ENCODE peak calls at places on chromosomes 13 and 19, in four cellular contexts. One of them, this sample, is unnamed.

GRCh38 chr19:6465006-6465405 is 935 bp downstream of the CRB3 start:
- DNase-seq in GM12878: no peak
- DNase-seq in K562: no peak
- DNase-seq in HCT116: no peak
- DNase-seq in this sample: no peak

GRCh38 chr13:111385182-111385857 is 64.9 kb downstream of the TEX29 start:
- DNase-seq in K562: no peak
- DNase-seq in HCT116: no peak
- DNase-seq in GM12878: no peak
- DNase-seq in this sample: no peak

GRCh38 chr13:69619651-69620050 is 488.0 kb upstream of the ATXN8OS start:
- DNase-seq in GM12878: no peak
- DNase-seq in K562: no peak
- DNase-seq in HCT116: no peak
- DNase-seq in this sample: no peak

GRCh38 chr19:42293539-42293938 is 8.4 kb upstream of the PRR19 start:
- DNase-seq in K562: no peak
- DNase-seq in HCT116: no peak
- DNase-seq in GM12878: no peak
- DNase-seq in this sample: no peak

GRCh38 chr13:34035178-34035577 is 217.2 kb downstream of the RFC3 start:
- DNase-seq in HCT116: no peak
- DNase-seq in GM12878: no peak
- DNase-seq in K562: no peak
- DNase-seq in this sample: no peak

GRCh38 chr13:75481176-75482069 is 546 bp downstream of the TBC1D4 start:
- DNase-seq in GM12878: no peak
- DNase-seq in K562: peak; percentile 29
- DNase-seq in HCT116: no peak
- DNase-seq in this sample: no peak

GRCh38 chr13:46621133-46621532 is 68.2 kb downstream of the LRCH1 start:
- DNase-seq in K562: no peak
- DNase-seq in GM12878: no peak
- DNase-seq in HCT116: no peak
- DNase-seq in this sample: no peak

GRCh38 chr13:51286135-51287002 is 53.1 kb upstream of the SERPINE3 start:
- DNase-seq in GM12878: peak; percentile 7
- DNase-seq in HCT116: peak; percentile 36
- DNase-seq in K562: peak; percentile 66
- DNase-seq in this sample: peak; percentile 73

GRCh38 chr13:105665284-105665683 is 870.2 kb downstream of the EFNB2 start:
- DNase-seq in HCT116: no peak
- DNase-seq in K562: no peak
- DNase-seq in GM12878: no peak
- DNase-seq in this sample: no peak

GRCh38 chr19:10788146-10788545 is 47.9 kb downstream of the TMED1 start:
- DNase-seq in K562: no peak
- DNase-seq in GM12878: no peak
- DNase-seq in HCT116: no peak
- DNase-seq in this sample: no peak

GRCh38 chr13:83498486-83499190 is 383.6 kb downstream of the SLITRK1 start:
- DNase-seq in HCT116: no peak
- DNase-seq in GM12878: no peak
- DNase-seq in K562: no peak
- DNase-seq in this sample: no peak

GRCh38 chr19:41327076-41327475 is 17.1 kb downstream of the CCDC97 start:
- DNase-seq in K562: no peak
- DNase-seq in GM12878: no peak
- DNase-seq in HCT116: no peak
- DNase-seq in this sample: no peak

GRCh38 chr19:16957855-16958254 is 68.8 kb downstream of the CPAMD8 start:
- DNase-seq in HCT116: no peak
- DNase-seq in GM12878: no peak
- DNase-seq in K562: no peak
- DNase-seq in this sample: no peak

GRCh38 chr19:35052599-35053190 is 11.2 kb downstream of the HPN start:
- DNase-seq in GM12878: no peak
- DNase-seq in K562: no peak
- DNase-seq in HCT116: no peak
- DNase-seq in this sample: no peak

GRCh38 chr13:26600345-26600761 is 42.9 kb downstream of the WASF3 start:
- DNase-seq in HCT116: no peak
- DNase-seq in K562: no peak
- DNase-seq in GM12878: no peak
- DNase-seq in this sample: no peak

GRCh38 chr13:26605845-26606244 is 48.4 kb downstream of the WASF3 start:
- DNase-seq in GM12878: no peak
- DNase-seq in HCT116: no peak
- DNase-seq in K562: peak; percentile 5
- DNase-seq in this sample: peak; percentile 58

GRCh38 chr13:26602783-26603182 is 45.3 kb downstream of the WASF3 start:
- DNase-seq in GM12878: no peak
- DNase-seq in HCT116: no peak
- DNase-seq in K562: no peak
- DNase-seq in this sample: no peak

GRCh38 chr13:26601669-26602068 is 44.2 kb downstream of the WASF3 start:
- DNase-seq in GM12878: peak; percentile 15
- DNase-seq in K562: no peak
- DNase-seq in HCT116: no peak
- DNase-seq in this sample: no peak

DNA sequence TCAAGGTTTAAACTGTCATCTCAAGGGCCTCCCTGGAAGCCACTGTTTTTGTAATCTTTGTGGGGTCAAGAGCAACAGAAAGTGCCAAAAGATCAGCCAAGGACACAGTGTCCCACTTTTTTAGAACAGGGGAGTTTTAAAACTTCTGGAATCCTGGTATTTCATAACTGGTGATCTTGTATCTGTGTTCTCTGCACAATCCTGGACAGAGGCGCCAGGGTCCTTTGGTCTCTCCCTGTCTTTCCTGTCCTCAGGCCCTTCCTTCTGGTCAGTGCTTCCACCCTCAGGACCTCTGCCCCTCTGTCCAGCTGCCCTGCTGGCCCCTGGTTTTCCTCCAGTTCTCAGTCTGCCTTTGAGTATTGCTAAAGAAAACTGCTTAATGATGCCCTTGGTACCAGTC is 47.3 kb downstream of the WASF3 start:
- DNase-seq in HCT116: no peak
- DNase-seq in K562: no peak
- DNase-seq in GM12878: no peak
- DNase-seq in this sample: no peak
- TF ChIP-seq JUND in HCT116: no peak
- TF ChIP-seq JUND in K562: no peak
- TF ChIP-seq JUND in GM12878: no peak
- TF ChIP-seq JUND in this sample: no peak

DNA sequence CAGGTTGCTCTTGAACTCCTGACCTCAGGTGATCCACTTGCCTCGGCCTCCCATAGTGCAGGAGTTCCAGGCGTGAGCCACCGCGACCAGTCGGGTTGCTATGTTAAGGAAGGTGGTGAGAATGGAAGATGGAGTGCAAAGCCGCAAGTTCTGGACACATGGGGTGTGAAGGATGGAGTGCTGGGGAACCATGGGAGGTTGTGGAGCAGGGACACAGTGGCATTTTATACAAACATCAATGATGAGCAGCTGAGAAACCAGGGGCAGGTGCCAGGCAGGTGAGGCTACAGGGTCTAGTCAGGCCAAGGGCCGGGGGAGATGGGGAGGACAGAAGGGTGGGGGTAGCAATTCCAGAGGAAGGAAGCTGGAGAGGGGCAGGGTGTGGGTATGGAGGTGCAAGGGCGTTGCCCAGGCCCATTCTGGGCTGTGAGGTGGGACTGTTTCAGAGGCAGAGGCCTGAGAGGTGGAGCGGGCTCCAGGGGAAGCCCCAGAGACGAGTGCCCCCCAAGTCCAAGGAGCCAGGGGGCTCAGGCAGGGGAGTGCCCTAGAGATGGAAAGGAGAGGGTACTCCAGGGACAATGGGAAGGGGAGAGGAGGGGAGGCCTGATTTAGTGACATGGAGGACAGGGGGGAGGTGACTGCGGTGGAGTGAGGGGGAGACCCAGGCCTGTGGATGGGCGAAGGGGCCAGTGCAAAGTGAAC is 1.9 kb upstream of the RAX2 start:
- DNase-seq in GM12878: no peak
- DNase-seq in HCT116: no peak
- DNase-seq in K562: no peak
- DNase-seq in this sample: no peak
- TF ChIP-seq JUND in GM12878: no peak
- TF ChIP-seq JUND in HCT116: no peak
- TF ChIP-seq JUND in K562: no peak
- TF ChIP-seq JUND in this sample: no peak

DNA sequence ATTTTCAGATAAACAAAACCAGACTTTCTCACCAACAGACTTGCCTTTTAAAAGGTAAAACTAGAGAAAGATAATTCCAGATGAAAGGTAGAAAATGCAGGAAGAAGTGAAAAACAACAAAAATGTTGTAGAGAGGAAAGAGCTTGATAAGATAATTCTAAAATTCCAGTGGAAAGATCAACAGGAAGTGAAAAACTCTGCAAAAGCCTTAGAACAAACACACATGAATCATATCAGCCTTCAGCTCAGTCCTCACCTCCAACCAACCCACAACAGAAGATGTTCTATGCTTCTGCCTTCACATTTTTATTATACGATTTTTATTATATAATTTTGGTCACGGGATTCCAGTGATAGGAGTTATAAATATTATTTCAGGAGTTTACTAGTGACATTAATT is 57.8 kb downstream of the GADD45B start:
- DNase-seq in HCT116: no peak
- DNase-seq in K562: no peak
- DNase-seq in GM12878: no peak
- DNase-seq in this sample: no peak
- TF ChIP-seq JUND in HCT116: no peak
- TF ChIP-seq JUND in K562: no peak
- TF ChIP-seq JUND in GM12878: no peak
- TF ChIP-seq JUND in this sample: no peak

GRCh38 chr13:88895261-88895941 is 1224.2 kb downstream of the SLITRK5 start:
- DNase-seq in GM12878: no peak
- DNase-seq in HCT116: no peak
- DNase-seq in K562: no peak
- DNase-seq in this sample: no peak
- TF ChIP-seq JUND in GM12878: no peak
- TF ChIP-seq JUND in HCT116: no peak
- TF ChIP-seq JUND in K562: no peak
- TF ChIP-seq JUND in this sample: no peak

DNA sequence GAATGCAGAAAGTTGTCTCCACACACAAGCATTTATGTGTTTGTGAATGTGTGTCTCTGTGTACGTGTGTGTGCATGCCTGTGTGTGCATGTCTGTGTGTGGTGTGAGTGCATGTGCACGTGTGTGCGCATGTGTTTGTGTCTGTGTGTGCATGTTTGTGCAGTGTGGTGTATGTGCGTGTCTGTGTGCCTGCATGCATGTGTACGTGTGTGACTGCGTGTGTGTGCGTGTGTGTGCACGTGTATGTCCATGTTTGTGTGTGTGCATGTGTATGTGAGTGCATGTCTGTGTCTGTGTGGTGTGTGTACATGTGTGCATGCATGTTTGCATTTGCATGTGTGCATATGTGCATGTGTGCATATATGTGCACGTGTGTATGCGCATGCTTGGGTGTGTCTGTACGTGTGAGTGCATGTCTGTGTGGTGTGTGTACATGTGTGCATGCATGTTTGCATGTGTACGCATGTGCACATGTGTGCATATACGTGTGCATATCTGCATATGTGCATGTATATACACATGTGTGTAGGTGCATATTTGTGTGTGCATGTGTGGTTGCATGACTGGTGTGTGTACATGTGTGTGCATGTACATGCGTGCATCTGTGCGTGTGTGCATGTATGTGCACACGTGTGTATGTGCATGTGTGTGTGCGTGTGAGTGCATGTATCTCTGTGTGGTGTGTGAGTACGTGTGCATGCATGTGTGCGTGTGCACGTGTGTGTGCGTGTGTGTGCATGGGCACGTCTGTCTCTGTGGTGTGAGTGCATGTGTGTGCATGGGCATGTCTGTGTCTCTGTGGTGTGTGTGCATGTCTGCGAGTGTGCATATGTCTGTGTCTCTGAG is 8.2 kb upstream of the TMEM255B start:
- DNase-seq in GM12878: no peak
- DNase-seq in K562: no peak
- DNase-seq in HCT116: no peak
- DNase-seq in this sample: no peak
- TF ChIP-seq JUND in GM12878: no peak
- TF ChIP-seq JUND in K562: no peak
- TF ChIP-seq JUND in HCT116: no peak
- TF ChIP-seq JUND in this sample: no peak

This sample was measured in T47D.